ENCODE peak calls at places on chromosome 18, in five cellular contexts. One of them, this sample, is unnamed.

GRCh38 chr18:61896767-61897166 is 4.0 kb upstream of the RNF152 start:
- DNase-seq in choroid plexus epithelial cell: peak
- DNase-seq in colonic mucosa: peak
- DNase-seq in lower lobe of right lung: no peak
- DNase-seq in endothelial cell: no peak
- DNase-seq in this sample: no peak

GRCh38 chr18:28834889-28835288 is 658.0 kb upstream of the CDH2 start:
- DNase-seq in choroid plexus epithelial cell: peak
- DNase-seq in colonic mucosa: no peak
- DNase-seq in lower lobe of right lung: no peak
- DNase-seq in endothelial cell: no peak
- DNase-seq in this sample: no peak

GRCh38 chr18:35267161-35267651 is 22.8 kb downstream of the ZSCAN30 start:
- DNase-seq in choroid plexus epithelial cell: peak
- DNase-seq in colonic mucosa: peak
- DNase-seq in lower lobe of right lung: peak
- DNase-seq in endothelial cell: peak
- DNase-seq in this sample: peak

GRCh38 chr18:12254820-12255511 is 805 bp downstream of the CIDEA start:
- DNase-seq in choroid plexus epithelial cell: no peak
- DNase-seq in colonic mucosa: no peak
- DNase-seq in lower lobe of right lung: no peak
- DNase-seq in endothelial cell: no peak
- DNase-seq in this sample: no peak

GRCh38 chr18:77000527-77000926 is 132.1 kb downstream of the MBP start:
- DNase-seq in choroid plexus epithelial cell: peak
- DNase-seq in colonic mucosa: peak
- DNase-seq in lower lobe of right lung: peak
- DNase-seq in endothelial cell: peak
- DNase-seq in this sample: peak

GRCh38 chr18:76404345-76404831 is 90.7 kb downstream of the ZNF516 start:
- DNase-seq in choroid plexus epithelial cell: no peak
- DNase-seq in colonic mucosa: no peak
- DNase-seq in lower lobe of right lung: no peak
- DNase-seq in endothelial cell: no peak
- DNase-seq in this sample: no peak

GRCh38 chr18:30016179-30016578 is 1026.4 kb downstream of the DSC3 start:
- DNase-seq in choroid plexus epithelial cell: peak
- DNase-seq in colonic mucosa: no peak
- DNase-seq in lower lobe of right lung: no peak
- DNase-seq in endothelial cell: no peak
- DNase-seq in this sample: no peak

GRCh38 chr18:34993289-34993688 is 47.9 kb upstream of the MAPRE2 start:
- DNase-seq in choroid plexus epithelial cell: no peak
- DNase-seq in colonic mucosa: no peak
- DNase-seq in lower lobe of right lung: no peak
- DNase-seq in endothelial cell: no peak
- DNase-seq in this sample: no peak

GRCh38 chr18:58135170-58135569 is 91.1 kb downstream of the NEDD4L start:
- DNase-seq in choroid plexus epithelial cell: peak
- DNase-seq in colonic mucosa: no peak
- DNase-seq in lower lobe of right lung: no peak
- DNase-seq in endothelial cell: no peak
- DNase-seq in this sample: peak

GRCh38 chr18:69885841-69886531 is 61.7 kb downstream of the CD226 start:
- DNase-seq in choroid plexus epithelial cell: no peak
- DNase-seq in colonic mucosa: no peak
- DNase-seq in lower lobe of right lung: no peak
- DNase-seq in endothelial cell: no peak
- DNase-seq in this sample: peak

GRCh38 chr18:45415614-45416013 is 199.7 kb upstream of the SLC14A2 start:
- DNase-seq in choroid plexus epithelial cell: no peak
- DNase-seq in colonic mucosa: no peak
- DNase-seq in lower lobe of right lung: no peak
- DNase-seq in endothelial cell: no peak
- DNase-seq in this sample: no peak

GRCh38 chr18:77250501-77250925 is 865 bp downstream of the GALR1 start:
- DNase-seq in choroid plexus epithelial cell: no peak
- DNase-seq in colonic mucosa: no peak
- DNase-seq in lower lobe of right lung: no peak
- DNase-seq in endothelial cell: peak
- DNase-seq in this sample: no peak

GRCh38 chr18:54112356-54112755 is 112.1 kb downstream of the MBD2 start:
- DNase-seq in choroid plexus epithelial cell: peak
- DNase-seq in colonic mucosa: no peak
- DNase-seq in lower lobe of right lung: no peak
- DNase-seq in endothelial cell: no peak
- DNase-seq in this sample: no peak

GRCh38 chr18:49725809-49726514 is 87.4 kb downstream of the ACAA2 start:
- DNase-seq in choroid plexus epithelial cell: peak
- DNase-seq in colonic mucosa: no peak
- DNase-seq in lower lobe of right lung: no peak
- DNase-seq in endothelial cell: peak
- DNase-seq in this sample: no peak

GRCh38 chr18:32383040-32383819 is 87.5 kb downstream of the GAREM1 start:
- DNase-seq in choroid plexus epithelial cell: peak
- DNase-seq in colonic mucosa: no peak
- DNase-seq in lower lobe of right lung: no peak
- DNase-seq in endothelial cell: no peak
- DNase-seq in this sample: no peak

GRCh38 chr18:45777393-45777792 is 48.1 kb upstream of the SIGLEC15 start:
- DNase-seq in choroid plexus epithelial cell: peak
- DNase-seq in colonic mucosa: no peak
- DNase-seq in lower lobe of right lung: no peak
- DNase-seq in endothelial cell: no peak
- DNase-seq in this sample: no peak

GRCh38 chr18:42929857-42930256 is 185.6 kb downstream of the RIT2 start:
- DNase-seq in choroid plexus epithelial cell: peak
- DNase-seq in colonic mucosa: no peak
- DNase-seq in lower lobe of right lung: no peak
- DNase-seq in endothelial cell: no peak
- DNase-seq in this sample: no peak

GRCh38 chr18:60675801-60676200 is 303.2 kb upstream of the MC4R start:
- DNase-seq in choroid plexus epithelial cell: no peak
- DNase-seq in colonic mucosa: no peak
- DNase-seq in lower lobe of right lung: no peak
- DNase-seq in endothelial cell: no peak
- DNase-seq in this sample: no peak

GRCh38 chr18:12245793-12246135 is 8.4 kb upstream of the CIDEA start:
- DNase-seq in choroid plexus epithelial cell: no peak
- DNase-seq in colonic mucosa: no peak
- DNase-seq in lower lobe of right lung: no peak
- DNase-seq in endothelial cell: no peak
- DNase-seq in this sample: no peak

GRCh38 chr18:703660-704018 is 8.8 kb downstream of the ENOSF1 start:
- DNase-seq in choroid plexus epithelial cell: peak
- DNase-seq in colonic mucosa: peak
- DNase-seq in lower lobe of right lung: no peak
- DNase-seq in endothelial cell: no peak
- DNase-seq in this sample: no peak

GRCh38 chr18:39462436-39462835 is 1896.8 kb upstream of the CELF4 start:
- DNase-seq in choroid plexus epithelial cell: peak
- DNase-seq in colonic mucosa: no peak
- DNase-seq in lower lobe of right lung: no peak
- DNase-seq in endothelial cell: no peak
- DNase-seq in this sample: no peak

GRCh38 chr18:21489119-21489750 is 111.3 kb downstream of the ESCO1 start:
- DNase-seq in choroid plexus epithelial cell: peak
- DNase-seq in colonic mucosa: peak
- DNase-seq in lower lobe of right lung: no peak
- DNase-seq in endothelial cell: peak
- DNase-seq in this sample: peak

GRCh38 chr18:44185981-44186380 is 494.7 kb upstream of the SETBP1 start:
- DNase-seq in choroid plexus epithelial cell: peak
- DNase-seq in colonic mucosa: no peak
- DNase-seq in lower lobe of right lung: no peak
- DNase-seq in endothelial cell: no peak
- DNase-seq in this sample: no peak

GRCh38 chr18:80143876-80144275 is 34.8 kb downstream of the ADNP2 start:
- DNase-seq in choroid plexus epithelial cell: peak
- DNase-seq in colonic mucosa: no peak
- DNase-seq in lower lobe of right lung: no peak
- DNase-seq in endothelial cell: no peak
- DNase-seq in this sample: no peak

GRCh38 chr18:49025767-49026500 is 75.2 kb upstream of the SMAD7 start:
- DNase-seq in choroid plexus epithelial cell: no peak
- DNase-seq in colonic mucosa: peak
- DNase-seq in lower lobe of right lung: no peak
- DNase-seq in endothelial cell: no peak
- DNase-seq in this sample: no peak

GRCh38 chr18:77103181-77103875 is 29.3 kb downstream of the MBP start:
- DNase-seq in choroid plexus epithelial cell: peak
- DNase-seq in colonic mucosa: no peak
- DNase-seq in lower lobe of right lung: no peak
- DNase-seq in endothelial cell: no peak
- DNase-seq in this sample: no peak

GRCh38 chr18:55489034-55489741 is 98.8 kb downstream of the TCF4 start:
- DNase-seq in choroid plexus epithelial cell: no peak
- DNase-seq in colonic mucosa: no peak
- DNase-seq in lower lobe of right lung: no peak
- DNase-seq in endothelial cell: no peak
- DNase-seq in this sample: peak

GRCh38 chr18:75277629-75277966 is 67.0 kb downstream of the TSHZ1 start:
- DNase-seq in choroid plexus epithelial cell: no peak
- DNase-seq in colonic mucosa: no peak
- DNase-seq in lower lobe of right lung: no peak
- DNase-seq in endothelial cell: no peak
- DNase-seq in this sample: no peak

GRCh38 chr18:26438980-26439379 is 109.4 kb downstream of the KCTD1 start:
- DNase-seq in choroid plexus epithelial cell: no peak
- DNase-seq in colonic mucosa: no peak
- DNase-seq in lower lobe of right lung: no peak
- DNase-seq in endothelial cell: no peak
- DNase-seq in this sample: no peak

GRCh38 chr18:36620801-36621200 is 208.0 kb downstream of the TPGS2 start:
- DNase-seq in choroid plexus epithelial cell: no peak
- DNase-seq in colonic mucosa: no peak
- DNase-seq in lower lobe of right lung: no peak
- DNase-seq in endothelial cell: no peak
- DNase-seq in this sample: no peak
- TF ChIP-seq CTCF in choroid plexus epithelial cell: no peak
- TF ChIP-seq CTCF in colonic mucosa: no peak
- TF ChIP-seq CTCF in lower lobe of right lung: no peak
- TF ChIP-seq CTCF in endothelial cell: no peak
- TF ChIP-seq CTCF in this sample: no peak

GRCh38 chr18:73839441-73839840 is 308.2 kb downstream of the FBXO15 start:
- DNase-seq in choroid plexus epithelial cell: no peak
- DNase-seq in colonic mucosa: no peak
- DNase-seq in lower lobe of right lung: no peak
- DNase-seq in endothelial cell: no peak
- DNase-seq in this sample: no peak

GRCh38 chr18:73842795-73843394 is 304.7 kb downstream of the FBXO15 start:
- DNase-seq in choroid plexus epithelial cell: peak
- DNase-seq in colonic mucosa: peak
- DNase-seq in lower lobe of right lung: no peak
- DNase-seq in endothelial cell: peak
- DNase-seq in this sample: peak

GRCh38 chr18:73840319-73841065 is 307.1 kb downstream of the FBXO15 start:
- DNase-seq in choroid plexus epithelial cell: no peak
- DNase-seq in colonic mucosa: no peak
- DNase-seq in lower lobe of right lung: no peak
- DNase-seq in endothelial cell: no peak
- DNase-seq in this sample: no peak

GRCh38 chr18:73841661-73842060 is 306.0 kb downstream of the FBXO15 start:
- DNase-seq in choroid plexus epithelial cell: peak
- DNase-seq in colonic mucosa: no peak
- DNase-seq in lower lobe of right lung: no peak
- DNase-seq in endothelial cell: no peak
- DNase-seq in this sample: no peak
- TF ChIP-seq CTCF in choroid plexus epithelial cell: peak
- TF ChIP-seq CTCF in colonic mucosa: no peak
- TF ChIP-seq CTCF in lower lobe of right lung: no peak
- TF ChIP-seq CTCF in endothelial cell: peak
- TF ChIP-seq CTCF in this sample: no peak

GRCh38 chr18:25016666-25017065 is 335.3 kb downstream of the ZNF521 start:
- DNase-seq in choroid plexus epithelial cell: no peak
- DNase-seq in colonic mucosa: no peak
- DNase-seq in lower lobe of right lung: no peak
- DNase-seq in endothelial cell: no peak
- DNase-seq in this sample: no peak
- TF ChIP-seq CTCF in choroid plexus epithelial cell: no peak
- TF ChIP-seq CTCF in colonic mucosa: no peak
- TF ChIP-seq CTCF in lower lobe of right lung: no peak
- TF ChIP-seq CTCF in endothelial cell: no peak
- TF ChIP-seq CTCF in this sample: no peak

GRCh38 chr18:65983750-65984149 is 232.9 kb downstream of the CDH7 start:
- DNase-seq in choroid plexus epithelial cell: peak
- DNase-seq in colonic mucosa: no peak
- DNase-seq in lower lobe of right lung: no peak
- DNase-seq in endothelial cell: no peak
- DNase-seq in this sample: no peak
- TF ChIP-seq CTCF in choroid plexus epithelial cell: no peak
- TF ChIP-seq CTCF in colonic mucosa: no peak
- TF ChIP-seq CTCF in lower lobe of right lung: no peak
- TF ChIP-seq CTCF in endothelial cell: no peak
- TF ChIP-seq CTCF in this sample: no peak

This sample was measured in activated CD8-positive, alpha-beta T cell treated with anti-CD3 and anti-CD28 coated beads for 36 hours.